ENCODE peak calls at places on chromosomes 3 and 15, in nine cellular contexts. V is OCI-LY7, C is SK-N-SH, I is hepatocyte, U is neural progenitor cell, O is HCT116, Q is GM23248, F is GM23338, H is MM.1S. L is an unnamed sample.

GRCh38 chr15:75428152-75428551 is 23.3 kb downstream of the SIN3A start:
- DNase-seq in V (no peak), C (no peak), I (no peak), U (no peak), O (no peak), Q (no peak), F (no peak), H (no peak), L (no peak)

GRCh38 chr3:10357592-10358308 is 36.8 kb upstream of the SEC13 start:
- DNase-seq in V (peak), C (no peak), I (peak), U (no peak), O (no peak), Q (peak), F (no peak), H (no peak), L (peak)

GRCh38 chr15:100733786-100734185 is 131.4 kb downstream of the ASB7 start:
- DNase-seq in V (no peak), C (no peak), I (no peak), U (no peak), O (no peak), Q (peak), F (no peak), H (no peak), L (peak)

GRCh38 chr3:47394140-47394855 is 13.5 kb downstream of the PTPN23 start:
- DNase-seq in V (no peak), C (peak), I (no peak), U (peak), O (no peak), Q (no peak), F (no peak), H (no peak), L (peak)

GRCh38 chr15:40688932-40689799 is 5.8 kb upstream of the RAD51 start:
- DNase-seq in V (no peak), C (no peak), I (no peak), U (no peak), O (no peak), Q (no peak), F (no peak), H (no peak), L (no peak)

GRCh38 chr15:75647370-75648155 is at the start of gene SNX33:
- DNase-seq in V (peak), C (peak), I (peak), U (peak), O (no peak), Q (peak), F (peak), H (peak), L (peak)

GRCh38 chr3:11379238-11379823 is 107.1 kb downstream of the ATG7 start:
- DNase-seq in V (peak), C (peak), I (peak), U (peak), O (peak), Q (peak), F (peak), H (peak), L (peak)

GRCh38 chr3:4983739-4984510 is 4.7 kb downstream of the BHLHE40 start:
- DNase-seq in V (peak), C (no peak), I (peak), U (peak), O (peak), Q (peak), F (no peak), H (peak), L (peak)

GRCh38 chr15:101441706-101442105 is 47.8 kb downstream of the PCSK6 start:
- DNase-seq in V (no peak), C (no peak), I (no peak), U (no peak), O (no peak), Q (peak), F (no peak), H (no peak), L (no peak)

GRCh38 chr15:31448635-31448979 is 122.0 kb downstream of the KLF13 start:
- DNase-seq in V (no peak), C (no peak), I (no peak), U (no peak), O (no peak), Q (no peak), F (no peak), H (no peak), L (no peak)

GRCh38 chr15:78620021-78620838 is 566 bp downstream of the CHRNA3 start:
- DNase-seq in V (no peak), C (peak), I (peak), U (peak), O (no peak), Q (peak), F (peak), H (no peak), L (no peak)

GRCh38 chr3:59115355-59116136 is 65.7 kb upstream of the CFAP20DC start:
- DNase-seq in V (no peak), C (no peak), I (no peak), U (no peak), O (no peak), Q (peak), F (no peak), H (no peak), L (peak)

GRCh38 chr15:71093089-71094024 is 21.9 kb upstream of the THSD4 start:
- DNase-seq in V (no peak), C (no peak), I (peak), U (no peak), O (peak), Q (peak), F (no peak), H (no peak), L (peak)

GRCh38 chr3:13895155-13896105 is 15.6 kb upstream of the WNT7A start:
- DNase-seq in V (peak), C (peak), I (peak), U (peak), O (peak), Q (peak), F (peak), H (peak), L (peak)

GRCh38 chr3:173403376-173403775 is 5.8 kb downstream of the NLGN1 start:
- DNase-seq in V (no peak), C (no peak), I (no peak), U (no peak), O (no peak), Q (peak), F (no peak), H (no peak), L (no peak)

GRCh38 chr3:64728428-64728827 is 40.6 kb upstream of the ADAMTS9 start:
- DNase-seq in V (no peak), C (no peak), I (no peak), U (no peak), O (no peak), Q (no peak), F (no peak), H (no peak), L (no peak)

GRCh38 chr3:162348912-162349311 is 852.3 kb downstream of the OTOL1 start:
- DNase-seq in V (no peak), C (peak), I (no peak), U (no peak), O (no peak), Q (no peak), F (no peak), H (no peak), L (no peak)

GRCh38 chr3:197202694-197203093 is 95.7 kb downstream of the DLG1 start:
- DNase-seq in V (no peak), C (no peak), I (no peak), U (no peak), O (no peak), Q (no peak), F (no peak), H (no peak), L (no peak)

GRCh38 chr15:70406624-70407390 is 309.1 kb upstream of the TLE3 start:
- DNase-seq in V (no peak), C (no peak), I (no peak), U (peak), O (no peak), Q (no peak), F (peak), H (no peak), L (no peak)

GRCh38 chr15:73956276-73957086 is 30.2 kb downstream of the LOXL1 start:
- DNase-seq in V (no peak), C (no peak), I (peak), U (no peak), O (peak), Q (peak), F (no peak), H (no peak), L (peak)

GRCh38 chr15:69491051-69491505 is 38.5 kb downstream of the RPLP1 start:
- DNase-seq in V (no peak), C (no peak), I (no peak), U (no peak), O (no peak), Q (peak), F (no peak), H (no peak), L (no peak)

GRCh38 chr3:16254933-16255725 is 9.6 kb downstream of the DPH3 start:
- DNase-seq in V (no peak), C (no peak), I (no peak), U (no peak), O (no peak), Q (no peak), F (no peak), H (no peak), L (no peak)

GRCh38 chr15:79403501-79403900 is 28.6 kb upstream of the MINAR1 start:
- DNase-seq in V (no peak), C (no peak), I (no peak), U (no peak), O (no peak), Q (peak), F (no peak), H (no peak), L (no peak)

GRCh38 chr3:140500473-140500872 is 177.4 kb upstream of the TRIM42 start:
- DNase-seq in V (no peak), C (no peak), I (no peak), U (no peak), O (no peak), Q (no peak), F (no peak), H (no peak), L (no peak)

GRCh38 chr15:41507820-41508290 is 5.8 kb downstream of the LTK start:
- DNase-seq in V (no peak), C (no peak), I (no peak), U (no peak), O (no peak), Q (no peak), F (no peak), H (no peak), L (peak)

GRCh38 chr3:122921791-122922651 is 105.5 kb downstream of the SEMA5B start:
- DNase-seq in V (no peak), C (no peak), I (peak), U (peak), O (no peak), Q (peak), F (peak), H (peak), L (no peak)

GRCh38 chr3:68176600-68176999 is 522.2 kb upstream of the SUCLG2 start:
- DNase-seq in V (no peak), C (no peak), I (no peak), U (no peak), O (no peak), Q (no peak), F (no peak), H (no peak), L (no peak)

GRCh38 chr3:115552007-115552406 is 71.3 kb upstream of the GAP43 start:
- DNase-seq in V (no peak), C (no peak), I (no peak), U (no peak), O (no peak), Q (no peak), F (no peak), H (no peak), L (no peak)

GRCh38 chr3:176650478-176650877 is 546.8 kb downstream of the TBL1XR1 start:
- DNase-seq in V (no peak), C (no peak), I (no peak), U (no peak), O (no peak), Q (peak), F (no peak), H (no peak), L (peak)

GRCh38 chr3:71684752-71685151 is 40.5 kb downstream of the EIF4E3 start:
- DNase-seq in V (no peak), C (no peak), I (peak), U (no peak), O (no peak), Q (peak), F (no peak), H (no peak), L (peak)

GRCh38 chr3:121951291-121951690 is 57.1 kb downstream of the SLC15A2 start:
- DNase-seq in V (no peak), C (no peak), I (peak), U (no peak), O (no peak), Q (no peak), F (no peak), H (no peak), L (no peak)

GRCh38 chr3:96266395-96267187 is 547.8 kb upstream of the EPHA6 start:
- DNase-seq in V (no peak), C (no peak), I (peak), U (no peak), O (no peak), Q (no peak), F (no peak), H (no peak), L (peak)

GRCh38 chr3:177448987-177449975 is 252.0 kb upstream of the TBL1XR1 start:
- DNase-seq in V (no peak), C (no peak), I (peak), U (no peak), O (no peak), Q (no peak), F (no peak), H (no peak), L (no peak)

GRCh38 chr3:129822679-129823078 is 70.8 kb downstream of the TMCC1 start:
- DNase-seq in V (no peak), C (no peak), I (no peak), U (no peak), O (no peak), Q (peak), F (no peak), H (no peak), L (no peak)

GRCh38 chr3:178392553-178392952 is 143.7 kb upstream of the KCNMB2 start:
- DNase-seq in V (no peak), C (no peak), I (no peak), U (no peak), O (no peak), Q (peak), F (no peak), H (no peak), L (peak)

GRCh38 chr3:128504957-128505730 is 12.1 kb upstream of the GATA2 start:
- DNase-seq in V (no peak), C (no peak), I (no peak), U (no peak), O (no peak), Q (no peak), F (no peak), H (no peak), L (peak)
- TF ChIP-seq EZH2phosphoT487 in V (no peak), C (no peak), I (no peak), U (no peak), O (no peak), Q (no peak), F (no peak), H (no peak), L (no peak)

DNA sequence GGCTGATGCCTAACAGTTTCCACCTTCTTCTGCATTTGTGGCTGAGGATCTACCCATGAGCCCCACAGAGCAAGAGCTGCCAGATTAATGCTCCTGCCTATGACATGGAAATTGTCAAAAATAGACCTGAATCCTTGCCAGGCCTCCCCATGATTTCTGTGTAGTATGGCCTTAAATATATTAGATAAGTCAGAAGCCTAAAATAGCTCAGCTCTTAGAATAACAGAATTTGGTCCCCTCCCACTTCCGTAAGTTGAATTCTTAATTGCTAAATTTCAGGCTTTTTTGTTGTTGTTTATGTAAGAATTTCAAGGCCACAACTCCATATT is 129.0 kb downstream of the SERPINI1 start:
- DNase-seq in V (no peak), C (no peak), I (no peak), U (no peak), O (no peak), Q (no peak), F (no peak), H (no peak), L (no peak)
- H3K27ac ChIP-seq in V (no peak), C (no peak), I (no peak), U (no peak), O (no peak), Q (no peak), F (no peak), H (no peak), L (no peak)

GRCh38 chr15:52668133-52668532 is 11.1 kb downstream of the ATOSA start:
- DNase-seq in V (no peak), C (no peak), I (no peak), U (no peak), O (no peak), Q (no peak), F (no peak), H (no peak), L (no peak)
- TF ChIP-seq EZH2phosphoT487 in V (no peak), C (no peak), I (no peak), U (no peak), O (no peak), Q (no peak), F (no peak), H (no peak), L (no peak)

GRCh38 chr3:100761951-100762350 is 52.7 kb downstream of the TFG start:
- DNase-seq in V (no peak), C (no peak), I (no peak), U (no peak), O (no peak), Q (no peak), F (no peak), H (no peak), L (no peak)

GRCh38 chr3:100756441-100756840 is 47.1 kb downstream of the TFG start:
- DNase-seq in V (no peak), C (no peak), I (no peak), U (no peak), O (no peak), Q (no peak), F (no peak), H (no peak), L (no peak)

GRCh38 chr3:100760377-100760776 is 51.1 kb downstream of the TFG start:
- DNase-seq in V (no peak), C (no peak), I (no peak), U (no peak), O (no peak), Q (no peak), F (no peak), H (peak), L (no peak)

GRCh38 chr3:100761211-100761921 is 52.1 kb downstream of the TFG start:
- DNase-seq in V (peak), C (peak), I (peak), U (peak), O (no peak), Q (no peak), F (peak), H (peak), L (peak)

DNA sequence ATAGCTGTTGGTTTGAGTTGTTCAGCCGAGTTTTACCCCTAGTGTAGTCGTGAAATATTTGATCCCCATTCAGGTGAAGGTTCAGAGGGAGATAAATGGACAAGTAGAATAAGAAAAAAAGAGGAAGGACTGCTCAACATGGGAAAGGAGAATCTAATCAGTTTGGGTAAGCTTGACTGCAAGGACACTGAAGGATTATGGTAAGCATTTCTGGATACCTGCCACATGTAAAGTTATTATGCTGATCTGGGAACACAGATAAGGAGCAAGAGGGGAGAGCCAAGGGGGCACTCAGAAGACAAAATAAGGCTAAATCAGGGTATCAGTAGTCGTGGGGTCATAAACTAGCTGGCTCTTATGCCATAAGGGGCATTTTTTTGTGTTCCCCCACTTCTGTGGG is 49.9 kb downstream of the TFG start:
- DNase-seq in V (no peak), C (no peak), I (no peak), U (no peak), O (no peak), Q (no peak), F (no peak), H (no peak), L (no peak)
- H3K27ac ChIP-seq in V (no peak), C (no peak), I (no peak), U (no peak), O (no peak), Q (no peak), F (no peak), H (no peak), L (no peak)

GRCh38 chr3:55634345-55634744 is 147.2 kb upstream of the WNT5A start:
- DNase-seq in V (no peak), C (no peak), I (no peak), U (no peak), O (no peak), Q (no peak), F (no peak), H (no peak), L (no peak)
- TF ChIP-seq EZH2phosphoT487 in V (no peak), C (no peak), I (no peak), U (no peak), O (no peak), Q (no peak), F (no peak), H (no peak), L (no peak)

GRCh38 chr15:36403351-36403750 is 176.1 kb upstream of the CDIN1 start:
- DNase-seq in V (no peak), C (no peak), I (no peak), U (peak), O (no peak), Q (no peak), F (no peak), H (no peak), L (no peak)
- H3K27ac ChIP-seq in V (no peak), C (no peak), I (no peak), U (no peak), O (no peak), Q (no peak), F (no peak), H (no peak), L (no peak)

GRCh38 chr3:172079326-172079976 is 40.1 kb downstream of the FNDC3B start:
- DNase-seq in V (no peak), C (no peak), I (no peak), U (no peak), O (no peak), Q (no peak), F (no peak), H (no peak), L (no peak)
- TF ChIP-seq EZH2phosphoT487 in V (no peak), C (no peak), I (no peak), U (no peak), O (no peak), Q (no peak), F (no peak), H (no peak), L (no peak)